ENCODE peak calls at places on chromosomes 6 and 20, in seven cellular contexts. C is SK-N-SH, Z is A549, K is GM12878, N is HepG2, T is H1, R is K562. F is an unnamed sample.

GRCh38 chr6:110048221-110048875 is 70.2 kb downstream of the GPR6 start:
- DNase-seq in Z (no peak), N (no peak), R (no peak), C (no peak), T (no peak), K (no peak), F (no peak)

GRCh38 chr6:118784641-118785164 is 109.2 kb upstream of the ASF1A start:
- DNase-seq in C (peak), R (no peak), T (no peak), Z (no peak), N (peak), K (no peak), F (peak)

GRCh38 chr20:31595654-31596411 is 9.3 kb upstream of the ID1 start:
- DNase-seq in T (peak), C (peak), K (no peak), N (peak), Z (peak), R (no peak), F (peak)

GRCh38 chr20:32435449-32436107 is 77.4 kb downstream of the ASXL1 start:
- DNase-seq in Z (no peak), N (no peak), R (no peak), T (no peak), K (no peak), C (peak), F (no peak)

GRCh38 chr6:14925025-14925595 is 320.8 kb upstream of the JARID2 start:
- DNase-seq in Z (no peak), T (no peak), K (no peak), C (no peak), R (no peak), N (no peak), F (no peak)

GRCh38 chr6:72217626-72218025 is 331.3 kb downstream of the RIMS1 start:
- DNase-seq in R (no peak), Z (no peak), N (no peak), C (no peak), K (no peak), T (no peak), F (no peak)

GRCh38 chr20:1280421-1281102 is 14.5 kb downstream of the SNPH start:
- DNase-seq in C (no peak), T (no peak), Z (no peak), N (no peak), K (no peak), R (peak), F (peak)

GRCh38 chr6:70884074-70884983 is 72.5 kb downstream of the B3GAT2 start:
- DNase-seq in K (peak), N (peak), R (peak), T (peak), Z (peak), C (peak), F (peak)

GRCh38 chr6:33204415-33205171 is at the start of gene HSD17B8:
- DNase-seq in T (peak), C (peak), K (peak), Z (peak), N (peak), R (peak), F (peak)

GRCh38 chr6:8006208-8006607 is 58.0 kb downstream of the BLOC1S5 start:
- DNase-seq in Z (peak), R (peak), C (peak), T (no peak), K (no peak), N (peak), F (peak)
- TF ChIP-seq RFX5 in Z (no peak), R (no peak), C (no peak), T (no peak), K (no peak), N (no peak), F (no peak)

GRCh38 chr20:38581830-38582358 is 897 bp downstream of the ADIG start:
- DNase-seq in T (no peak), R (no peak), N (no peak), K (no peak), C (no peak), Z (no peak), F (no peak)

GRCh38 chr20:38583306-38583705 is 2.3 kb downstream of the ADIG start:
- DNase-seq in K (no peak), T (no peak), N (no peak), Z (no peak), R (no peak), C (no peak), F (no peak)

GRCh38 chr20:38579921-38580320 is 1.1 kb upstream of the ADIG start:
- DNase-seq in K (no peak), Z (no peak), N (no peak), C (no peak), T (no peak), R (no peak), F (no peak)

GRCh38 chr20:38579219-38579618 is 1.8 kb upstream of the ADIG start:
- DNase-seq in R (no peak), N (no peak), Z (no peak), K (no peak), C (no peak), T (no peak), F (no peak)

GRCh38 chr20:38581013-38581412 is at the start of gene ADIG:
- DNase-seq in R (no peak), T (no peak), K (no peak), C (no peak), N (peak), Z (no peak), F (no peak)
- TF ChIP-seq RFX5 in R (no peak), T (no peak), K (no peak), C (no peak), N (no peak), Z (no peak), F (no peak)

GRCh38 chr6:137697267-137697938 is 169.7 kb upstream of the TNFAIP3 start:
- DNase-seq in K (no peak), R (no peak), Z (no peak), C (no peak), T (no peak), N (peak), F (peak)

GRCh38 chr6:137698636-137699035 is 168.4 kb upstream of the TNFAIP3 start:
- DNase-seq in C (no peak), N (no peak), T (no peak), R (no peak), Z (no peak), K (no peak), F (peak)

GRCh38 chr6:137696765-137697164 is 170.3 kb upstream of the TNFAIP3 start:
- DNase-seq in T (no peak), Z (no peak), N (no peak), R (no peak), C (no peak), K (no peak), F (no peak)

GRCh38 chr6:137700751-137701477 is 166.1 kb upstream of the TNFAIP3 start:
- DNase-seq in R (no peak), C (no peak), K (no peak), Z (no peak), N (peak), T (no peak), F (no peak)

GRCh38 chr6:137699036-137699683 is 167.9 kb upstream of the TNFAIP3 start:
- DNase-seq in C (no peak), Z (no peak), R (no peak), K (no peak), T (no peak), N (no peak), F (peak)
- TF ChIP-seq RFX5 in C (no peak), Z (no peak), R (no peak), K (no peak), T (no peak), N (no peak), F (no peak)

GRCh38 chr20:53826090-53826489 is 232.5 kb upstream of the ZNF217 start:
- DNase-seq in R (no peak), C (no peak), T (no peak), K (no peak), N (no peak), Z (no peak), F (no peak)

GRCh38 chr20:53822534-53822933 is 228.9 kb upstream of the ZNF217 start:
- DNase-seq in Z (no peak), C (no peak), N (no peak), K (no peak), T (no peak), R (no peak), F (no peak)

GRCh38 chr20:53825282-53825681 is 231.6 kb upstream of the ZNF217 start:
- DNase-seq in N (no peak), T (no peak), C (no peak), Z (no peak), R (no peak), K (no peak), F (no peak)

GRCh38 chr20:53824779-53825178 is 231.1 kb upstream of the ZNF217 start:
- DNase-seq in T (no peak), Z (no peak), N (no peak), R (no peak), K (no peak), C (no peak), F (peak)

GRCh38 chr20:53823121-53823764 is 229.6 kb upstream of the ZNF217 start:
- DNase-seq in K (no peak), C (no peak), N (no peak), Z (no peak), R (no peak), T (no peak), F (no peak)
- TF ChIP-seq RFX5 in K (no peak), C (no peak), N (no peak), Z (no peak), R (no peak), T (no peak), F (no peak)

GRCh38 chr20:59137532-59137931 is 26.1 kb upstream of the ZNF831 start:
- DNase-seq in T (no peak), C (no peak), N (no peak), K (no peak), R (no peak), Z (no peak), F (no peak)

GRCh38 chr20:59134182-59134581 is 29.4 kb upstream of the ZNF831 start:
- DNase-seq in K (no peak), R (no peak), N (no peak), C (no peak), T (no peak), Z (no peak), F (no peak)

GRCh38 chr20:59136027-59136426 is 27.6 kb upstream of the ZNF831 start:
- DNase-seq in N (no peak), C (no peak), R (no peak), K (no peak), Z (no peak), T (no peak), F (no peak)

GRCh38 chr20:59138114-59138602 is 25.5 kb upstream of the ZNF831 start:
- DNase-seq in N (no peak), C (no peak), R (no peak), Z (no peak), K (no peak), T (no peak), F (no peak)

GRCh38 chr20:59135093-59135492 is 28.5 kb upstream of the ZNF831 start:
- DNase-seq in N (no peak), T (no peak), R (no peak), Z (no peak), C (no peak), K (no peak), F (no peak)
- TF ChIP-seq RFX5 in N (no peak), T (no peak), R (no peak), Z (no peak), C (no peak), K (no peak), F (no peak)

DNA sequence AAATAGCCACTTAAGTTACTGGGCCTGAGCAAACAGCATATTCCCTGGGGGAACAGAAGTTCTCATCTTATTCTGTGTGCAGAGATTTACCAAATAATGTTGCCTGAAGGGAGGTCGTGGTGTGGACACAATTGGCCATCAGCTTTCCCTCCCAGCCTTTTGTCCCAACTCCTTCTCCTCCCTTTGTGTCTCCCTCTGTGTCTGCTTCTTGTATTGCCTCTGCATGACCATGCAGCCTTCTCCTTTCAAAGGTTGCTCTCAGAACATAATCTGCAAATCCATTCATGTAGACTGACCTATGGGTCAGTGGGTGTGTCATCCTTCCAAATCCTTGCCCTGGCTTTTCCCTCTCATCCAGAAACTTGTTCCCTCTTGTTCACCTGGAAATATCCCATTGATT is 150.3 kb upstream of the INSM1 start:
- DNase-seq in T (no peak), K (no peak), C (no peak), R (no peak), N (no peak), Z (no peak), F (no peak)
- TF ChIP-seq RFX5 in T (no peak), K (no peak), C (no peak), R (no peak), N (no peak), Z (no peak), F (no peak)

DNA sequence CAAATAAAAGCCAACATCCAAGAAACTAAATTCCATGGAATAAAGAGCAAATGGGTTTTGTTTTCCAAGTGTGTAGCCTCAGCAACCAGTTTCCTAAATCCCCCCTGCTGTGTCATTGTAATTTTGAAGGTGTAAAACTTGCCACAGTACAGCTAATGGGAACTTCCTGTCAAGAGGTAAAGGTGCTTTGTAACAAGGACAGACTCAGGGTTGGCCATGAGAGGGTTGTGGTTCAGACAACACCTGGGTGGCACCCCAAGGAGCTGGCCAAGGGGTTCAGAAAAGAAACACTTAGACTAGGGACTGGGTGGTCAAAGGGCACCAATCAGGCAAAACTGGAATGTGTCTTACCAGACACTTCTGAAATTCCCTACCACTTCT is 52.4 kb upstream of the LYRM2 start:
- DNase-seq in N (no peak), C (no peak), K (no peak), R (no peak), Z (no peak), T (no peak), F (no peak)
- TF ChIP-seq RFX5 in N (no peak), C (no peak), K (no peak), R (no peak), Z (no peak), T (no peak), F (no peak)

DNA sequence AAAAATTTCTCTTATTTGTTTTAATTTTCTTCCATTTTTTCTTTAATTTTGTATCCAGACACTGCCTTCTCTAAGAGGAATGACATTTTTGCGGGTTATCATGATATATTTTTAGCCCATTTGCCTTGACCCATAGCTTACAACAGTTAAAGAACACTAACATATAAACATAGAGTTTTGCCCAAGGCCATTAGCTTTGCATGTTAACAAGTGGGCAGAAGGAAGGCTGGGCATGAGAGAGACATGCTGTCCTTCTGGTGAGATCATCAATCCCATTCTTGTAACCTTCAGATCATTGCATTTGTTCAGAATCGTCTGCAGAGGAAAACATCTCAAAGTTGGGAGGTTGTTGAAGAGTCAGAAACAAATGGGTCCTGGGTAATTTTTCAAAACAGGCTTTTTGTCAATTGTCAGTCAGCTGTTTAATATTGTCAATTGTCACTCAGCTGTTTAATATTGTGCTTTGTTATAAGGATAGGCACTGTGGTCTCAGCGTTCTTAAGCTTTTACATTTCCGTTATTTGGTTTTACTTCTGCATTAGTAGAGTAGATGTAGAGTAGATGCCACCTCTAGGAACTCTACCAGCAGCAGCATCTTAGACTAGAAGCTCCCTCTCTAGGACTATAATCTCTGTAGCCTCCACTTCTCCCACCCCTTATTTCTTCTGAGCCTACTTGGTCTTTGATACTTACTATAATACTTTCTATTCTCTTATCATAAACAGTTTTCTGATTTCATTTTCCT is 243.1 kb downstream of the ESR1 start:
- DNase-seq in T (no peak), R (no peak), Z (no peak), C (no peak), K (no peak), N (no peak), F (no peak)
- TF ChIP-seq RFX5 in T (no peak), R (no peak), Z (no peak), C (no peak), K (no peak), N (no peak), F (no peak)

GRCh38 chr6:84065718-84066290 is 32.2 kb downstream of the MRAP2 start:
- DNase-seq in K (no peak), N (no peak), C (no peak), T (no peak), Z (no peak), R (no peak), F (peak)
- TF ChIP-seq RFX5 in K (no peak), N (no peak), C (no peak), T (no peak), Z (no peak), R (no peak), F (no peak)